ENCODE peak calls at places on chromosomes 5 and 9, in eight cellular contexts. R is fibroblast of lung, G is fibroblast of pulmonary artery, T is NB4, J is cardiac fibroblast, W is bronchial epithelial cell, Z is prostate gland, A is AG10803. K is an unnamed sample.
A peak's percentile ranks its signal among the peaks of the same experiment; 100 is the strongest.

GRCh38 chr9:17535176-17535575 is 43.7 kb upstream of the SH3GL2 start:
- DNase-seq in R (no peak), G (no peak), T (no peak), J (no peak), W (no peak), Z (no peak), A (no peak), K (no peak)

GRCh38 chr5:176319827-176320554 is 41.6 kb downstream of the KIAA1191 start:
- DNase-seq in R (peak; percentile 15), G (peak; percentile 21), T (peak; percentile 27), J (peak; percentile 11), W (peak; percentile 26), Z (no peak), A (peak; percentile 11), K (peak; percentile 18)

GRCh38 chr9:112112941-112113399 is 62.1 kb downstream of the SUSD1 start:
- DNase-seq in R (peak; percentile 2), G (peak; percentile 35), T (peak; percentile 15), J (peak; percentile 10), W (peak; percentile 88), Z (peak; percentile 13), A (peak; percentile 14), K (peak; percentile 82)

GRCh38 chr9:107439991-107440456 is 49.5 kb downstream of the KLF4 start:
- DNase-seq in R (no peak), G (no peak), T (no peak), J (peak; percentile 11), W (no peak), Z (no peak), A (peak; percentile 35), K (no peak)

GRCh38 chr5:175750476-175751080 is 92.7 kb downstream of the HRH2 start:
- DNase-seq in R (no peak), G (no peak), T (no peak), J (no peak), W (no peak), Z (no peak), A (no peak), K (no peak)

GRCh38 chr5:6261668-6262067 is 116.7 kb downstream of the MED10 start:
- DNase-seq in R (no peak), G (no peak), T (no peak), J (no peak), W (peak; percentile 56), Z (peak; percentile 38), A (no peak), K (peak; percentile 13)

GRCh38 chr9:91066856-91067255 is 265.2 kb downstream of the SYK start:
- DNase-seq in R (no peak), G (no peak), T (no peak), J (no peak), W (no peak), Z (no peak), A (no peak), K (no peak)

GRCh38 chr5:157506066-157506590 is 46.1 kb downstream of the NIPAL4 start:
- DNase-seq in R (peak; percentile 52), G (peak; percentile 38), T (no peak), J (peak; percentile 45), W (no peak), Z (no peak), A (peak; percentile 31), K (no peak)

GRCh38 chr9:136527721-136528710 is 17.8 kb downstream of the NOTCH1 start:
- DNase-seq in R (no peak), G (no peak), T (peak; percentile 36), J (no peak), W (no peak), Z (no peak), A (no peak), K (peak; percentile 62)

GRCh38 chr5:14802541-14802940 is 69.0 kb downstream of the ANKH start:
- DNase-seq in R (no peak), G (no peak), T (no peak), J (no peak), W (no peak), Z (no peak), A (no peak), K (no peak)

GRCh38 chr5:180704362-180704761 is 35.5 kb downstream of the OR2Y1 start:
- DNase-seq in R (peak; percentile 5), G (peak; percentile 20), T (no peak), J (no peak), W (peak; percentile 34), Z (no peak), A (no peak), K (peak; percentile 27)

GRCh38 chr9:90219548-90220118 is 423.0 kb downstream of the DIRAS2 start:
- DNase-seq in R (no peak), G (no peak), T (no peak), J (no peak), W (no peak), Z (no peak), A (no peak), K (no peak)

GRCh38 chr5:14143843-14144585 is 872 bp downstream of the TRIO start:
- DNase-seq in R (no peak), G (no peak), T (peak; percentile 50), J (peak; percentile 57), W (no peak), Z (no peak), A (peak; percentile 30), K (peak; percentile 46)

GRCh38 chr9:113808391-113809191 is 67.5 kb upstream of the ZNF618 start:
- DNase-seq in R (peak; percentile 93), G (peak; percentile 89), T (peak; percentile 37), J (peak; percentile 88), W (peak; percentile 84), Z (no peak), A (peak; percentile 84), K (peak; percentile 89)

GRCh38 chr9:115263731-115264130 is 145.8 kb upstream of the TNC start:
- DNase-seq in R (peak; percentile 80), G (peak; percentile 74), T (no peak), J (peak; percentile 60), W (peak; percentile 70), Z (no peak), A (peak; percentile 94), K (peak; percentile 67)

GRCh38 chr5:165665735-165666400 is 2160.4 kb downstream of the MAT2B start:
- DNase-seq in R (no peak), G (no peak), T (no peak), J (no peak), W (no peak), Z (no peak), A (no peak), K (no peak)

GRCh38 chr9:113160571-113160970 is 9.8 kb downstream of the SLC31A2 start:
- DNase-seq in R (no peak), G (no peak), T (no peak), J (no peak), W (peak; percentile 28), Z (no peak), A (no peak), K (peak; percentile 20)

GRCh38 chr9:123246534-123246933 is 21.9 kb downstream of the STRBP start:
- DNase-seq in R (peak; percentile 37), G (peak; percentile 21), T (no peak), J (peak; percentile 10), W (no peak), Z (no peak), A (no peak), K (no peak)

DNA sequence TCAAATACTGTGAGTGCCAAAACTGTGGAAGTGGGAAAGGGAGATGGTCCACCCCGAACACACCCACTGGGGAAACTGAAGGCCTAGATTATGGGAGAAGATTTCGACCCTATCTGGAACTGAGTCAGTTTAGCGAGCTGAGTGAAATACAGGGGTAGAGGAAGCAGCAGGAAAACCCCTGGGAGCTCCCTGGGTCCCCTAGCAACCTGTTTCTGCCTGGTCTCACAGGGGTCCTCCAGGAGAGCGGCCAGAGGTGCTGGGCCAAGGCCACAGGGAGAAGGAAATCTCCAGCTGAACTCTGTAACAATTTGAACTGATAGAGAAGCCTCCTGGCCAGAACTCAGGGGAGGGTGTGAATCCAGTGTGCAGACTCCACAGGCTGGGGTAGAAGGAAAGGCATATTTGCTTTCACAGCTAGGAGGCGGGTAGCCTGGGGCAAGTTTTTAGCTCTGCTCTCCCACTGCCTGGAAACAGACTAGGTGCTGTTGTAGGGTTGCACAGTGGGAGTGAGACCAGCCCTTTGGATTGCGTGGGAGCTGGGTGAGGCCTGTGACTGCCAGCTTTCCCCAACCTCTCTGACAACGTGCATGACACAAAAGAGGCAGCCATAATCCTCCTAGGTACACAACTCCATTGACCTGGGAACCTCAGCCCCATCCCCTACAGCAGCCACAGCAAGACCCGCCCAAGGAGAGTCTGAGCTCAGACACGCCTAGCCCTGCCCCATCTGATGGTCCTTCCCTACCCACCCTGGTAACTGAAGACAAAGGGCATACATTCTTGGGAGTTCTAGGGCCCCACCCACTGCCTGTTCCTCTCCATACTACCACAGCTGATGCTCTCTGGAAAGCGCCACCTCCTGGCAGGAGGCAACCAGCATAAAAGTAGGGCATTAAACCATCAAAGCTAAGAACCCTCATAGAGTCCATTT is 78.8 kb upstream of the GPBP1 start:
- DNase-seq in R (no peak), G (peak; percentile 4), T (peak; percentile 20), J (peak; percentile 7), W (peak; percentile 8), Z (no peak), A (no peak), K (peak; percentile 63)
- TF ChIP-seq CTCF in R (no peak), G (peak; percentile 27), T (peak; percentile 30), J (no peak), W (peak; percentile 33), Z (no peak), A (peak; percentile 37), K (peak; percentile 57)

GRCh38 chr9:37187269-37187668 is 66.9 kb downstream of the ZCCHC7 start:
- DNase-seq in R (no peak), G (no peak), T (peak; percentile 36), J (no peak), W (no peak), Z (no peak), A (no peak), K (no peak)
- H3K4me3 ChIP-seq in R (no peak overlapping the region), G (no peak overlapping the region), T (no peak overlapping the region), J (no peak overlapping the region), W (no peak overlapping the region), Z (no peak overlapping the region), A (no peak overlapping the region), K (no peak overlapping the region)

DNA sequence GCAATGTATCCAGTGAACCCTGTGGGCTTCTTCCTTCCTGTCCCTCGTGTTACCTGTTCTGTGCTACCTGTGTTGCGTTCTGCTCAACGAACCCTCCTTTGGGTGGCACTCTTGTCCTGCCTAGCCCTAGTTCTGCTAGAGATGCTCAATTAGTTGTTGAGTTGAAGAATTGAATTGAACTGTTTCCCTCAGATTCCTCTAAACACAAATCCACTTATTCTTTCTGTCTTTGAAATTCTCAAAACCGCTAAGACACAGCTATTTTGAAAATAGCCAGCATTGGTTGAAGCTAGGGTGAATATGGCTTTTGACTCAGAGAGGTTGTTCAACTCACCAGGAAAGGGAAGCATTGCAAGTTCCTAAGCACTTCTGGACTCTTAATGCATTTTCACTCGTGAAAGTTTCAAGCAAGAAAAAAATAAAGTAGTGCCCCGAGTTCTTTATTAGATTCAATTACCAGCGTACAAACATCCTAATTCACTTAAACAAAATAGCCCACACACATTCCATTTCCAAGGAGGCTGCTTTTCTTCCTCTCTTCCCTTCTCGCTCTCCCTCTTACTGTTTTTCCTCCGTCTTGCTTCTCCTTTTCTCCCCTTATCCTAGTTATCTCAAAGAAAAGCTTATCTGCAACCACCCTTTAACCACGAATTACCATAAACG is 648 bp upstream of the ITGA1 start:
- DNase-seq in R (no peak), G (no peak), T (peak; percentile 11), J (peak; percentile 43), W (peak; percentile 56), Z (peak; percentile 48), A (no peak), K (peak; percentile 68)
- TF ChIP-seq CTCF in R (peak; percentile 10), G (peak; percentile 29), T (no peak), J (peak; percentile 28), W (peak; percentile 57), Z (peak; percentile 29), A (peak; percentile 38), K (peak; percentile 68)

DNA sequence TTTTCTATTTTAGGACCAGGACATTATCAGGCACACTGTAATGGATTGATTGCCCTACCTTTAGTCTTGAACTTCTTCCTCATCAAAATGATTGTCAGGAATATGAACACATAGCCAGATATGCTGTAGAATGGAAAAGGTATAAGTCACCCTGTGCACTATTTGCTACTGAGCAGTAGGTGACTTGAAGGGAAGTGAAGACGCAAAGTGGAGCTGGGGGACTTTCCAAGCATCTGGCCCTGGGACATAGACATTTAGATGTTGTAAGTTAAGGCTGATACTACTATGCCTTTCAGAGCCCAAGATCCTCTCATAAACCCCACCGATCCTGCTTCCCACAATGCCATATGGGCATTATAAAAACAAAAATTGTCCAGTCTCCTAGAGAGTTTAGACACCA is 174.5 kb downstream of the DOCK8 start:
- DNase-seq in R (no peak), G (no peak), T (no peak), J (no peak), W (no peak), Z (no peak), A (no peak), K (no peak)
- H3K4me3 ChIP-seq in R (no peak overlapping the region), G (no peak overlapping the region), T (no peak overlapping the region), J (no peak overlapping the region), W (no peak overlapping the region), Z (no peak overlapping the region), A (no peak overlapping the region), K (no peak overlapping the region)

K was measured in epithelial cell of esophagus.